ENCODE peak calls at places on chromosomes 7 and 10, in four cellular contexts. One of them, this sample, is unnamed.

GRCh38 chr7:151687523-151688235 is 168.0 kb upstream of the RHEB start:
- DNase-seq in uterus: peak
- DNase-seq in fibroblast of the aortic adventitia: peak
- DNase-seq in heart left ventricle: peak
- DNase-seq in this sample: no peak

GRCh38 chr7:158394936-158395335 is 192.7 kb downstream of the PTPRN2 start:
- DNase-seq in fibroblast of the aortic adventitia: no peak
- DNase-seq in uterus: peak
- DNase-seq in heart left ventricle: no peak
- DNase-seq in this sample: no peak

GRCh38 chr7:107169120-107170050 is 582 bp downstream of the HBP1 start:
- DNase-seq in uterus: peak
- DNase-seq in fibroblast of the aortic adventitia: peak
- DNase-seq in heart left ventricle: peak
- DNase-seq in this sample: peak

GRCh38 chr10:80504158-80504811 is 33.4 kb upstream of the SH2D4B start:
- DNase-seq in heart left ventricle: no peak
- DNase-seq in fibroblast of the aortic adventitia: no peak
- DNase-seq in uterus: no peak
- DNase-seq in this sample: no peak

GRCh38 chr10:4943821-4944220 is 19.4 kb upstream of the AKR1C1 start:
- DNase-seq in heart left ventricle: no peak
- DNase-seq in fibroblast of the aortic adventitia: peak
- DNase-seq in uterus: no peak
- DNase-seq in this sample: no peak

GRCh38 chr10:118725784-118726507 is 28.8 kb downstream of the CACUL1 start:
- DNase-seq in fibroblast of the aortic adventitia: peak
- DNase-seq in heart left ventricle: no peak
- DNase-seq in uterus: no peak
- DNase-seq in this sample: no peak

GRCh38 chr10:24910574-24910973 is 41.8 kb downstream of the PRTFDC1 start:
- DNase-seq in heart left ventricle: no peak
- DNase-seq in uterus: no peak
- DNase-seq in fibroblast of the aortic adventitia: no peak
- DNase-seq in this sample: no peak

GRCh38 chr10:125929613-125930012 is 33.2 kb downstream of the FANK1 start:
- DNase-seq in heart left ventricle: no peak
- DNase-seq in fibroblast of the aortic adventitia: no peak
- DNase-seq in uterus: no peak
- DNase-seq in this sample: no peak

GRCh38 chr10:124416733-124417132 is 2.0 kb downstream of the OAT start:
- DNase-seq in fibroblast of the aortic adventitia: peak
- DNase-seq in uterus: no peak
- DNase-seq in heart left ventricle: no peak
- DNase-seq in this sample: no peak

GRCh38 chr7:157769016-157769869 is 432.4 kb downstream of the DNAJB6 start:
- DNase-seq in uterus: no peak
- DNase-seq in fibroblast of the aortic adventitia: no peak
- DNase-seq in heart left ventricle: no peak
- DNase-seq in this sample: no peak

GRCh38 chr10:71604324-71605018 is 115.1 kb downstream of the C10orf105 start:
- DNase-seq in fibroblast of the aortic adventitia: no peak
- DNase-seq in uterus: no peak
- DNase-seq in heart left ventricle: no peak
- DNase-seq in this sample: no peak

GRCh38 chr7:73530800-73531199 is 8.7 kb upstream of the BAZ1B start:
- DNase-seq in uterus: no peak
- DNase-seq in heart left ventricle: no peak
- DNase-seq in fibroblast of the aortic adventitia: no peak
- DNase-seq in this sample: no peak

GRCh38 chr10:102327641-102328040 is 67.9 kb upstream of the NFKB2 start:
- DNase-seq in heart left ventricle: no peak
- DNase-seq in fibroblast of the aortic adventitia: no peak
- DNase-seq in uterus: no peak
- DNase-seq in this sample: no peak

GRCh38 chr7:100171087-100171681 is 2.8 kb upstream of the GAL3ST4 start:
- DNase-seq in heart left ventricle: no peak
- DNase-seq in uterus: no peak
- DNase-seq in fibroblast of the aortic adventitia: no peak
- DNase-seq in this sample: peak

GRCh38 chr10:133141963-133142350 is 18.1 kb upstream of the KNDC1 start:
- DNase-seq in heart left ventricle: no peak
- DNase-seq in fibroblast of the aortic adventitia: no peak
- DNase-seq in uterus: peak
- DNase-seq in this sample: no peak

GRCh38 chr7:40372031-40372430 is 237.2 kb downstream of the SUGCT start:
- DNase-seq in uterus: no peak
- DNase-seq in fibroblast of the aortic adventitia: no peak
- DNase-seq in heart left ventricle: no peak
- DNase-seq in this sample: no peak

GRCh38 chr10:89327803-89328441 is at the start of gene IFIT3:
- DNase-seq in fibroblast of the aortic adventitia: peak
- DNase-seq in uterus: peak
- DNase-seq in heart left ventricle: peak
- DNase-seq in this sample: peak

DNA sequence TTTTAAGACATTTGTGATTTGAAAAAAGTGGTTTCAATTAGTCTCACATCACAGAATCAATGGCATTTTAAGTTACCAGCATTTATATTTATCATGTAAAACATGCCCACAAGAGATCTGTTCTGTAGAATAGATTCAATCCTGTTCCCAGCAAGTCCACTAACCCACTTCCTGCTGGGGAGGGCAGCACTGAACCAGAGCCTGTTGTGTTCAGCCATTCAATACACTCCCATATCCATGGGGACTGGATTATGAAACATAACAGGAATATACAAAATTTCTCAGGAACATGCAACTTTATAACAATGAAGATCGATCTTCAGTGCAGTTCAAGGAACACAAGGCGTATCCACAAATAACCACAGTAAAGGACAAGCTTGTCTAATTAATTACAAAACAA is 24.4 kb upstream of the ANK3 start:
- DNase-seq in fibroblast of the aortic adventitia: peak
- DNase-seq in heart left ventricle: no peak
- DNase-seq in uterus: no peak
- DNase-seq in this sample: no peak
- TF ChIP-seq CTCF in fibroblast of the aortic adventitia: no peak
- TF ChIP-seq CTCF in heart left ventricle: no peak
- TF ChIP-seq CTCF in uterus: no peak
- TF ChIP-seq CTCF in this sample: no peak

GRCh38 chr10:70265032-70265689 is 18.6 kb downstream of the NPFFR1 start:
- DNase-seq in fibroblast of the aortic adventitia: no peak
- DNase-seq in heart left ventricle: no peak
- DNase-seq in uterus: no peak
- DNase-seq in this sample: peak
- TF ChIP-seq CTCF in fibroblast of the aortic adventitia: no peak
- TF ChIP-seq CTCF in heart left ventricle: no peak
- TF ChIP-seq CTCF in uterus: no peak
- TF ChIP-seq CTCF in this sample: peak

GRCh38 chr10:17801507-17801906 is 7.6 kb upstream of the MRC1 start:
- DNase-seq in uterus: no peak
- DNase-seq in fibroblast of the aortic adventitia: no peak
- DNase-seq in heart left ventricle: no peak
- DNase-seq in this sample: no peak
- TF ChIP-seq CTCF in uterus: no peak
- TF ChIP-seq CTCF in fibroblast of the aortic adventitia: no peak
- TF ChIP-seq CTCF in heart left ventricle: no peak
- TF ChIP-seq CTCF in this sample: no peak

GRCh38 chr7:28955723-28956607 is 2.2 kb downstream of the TRIL start:
- DNase-seq in fibroblast of the aortic adventitia: peak
- DNase-seq in uterus: peak
- DNase-seq in heart left ventricle: peak
- DNase-seq in this sample: peak
- TF ChIP-seq CTCF in fibroblast of the aortic adventitia: peak
- TF ChIP-seq CTCF in uterus: peak
- TF ChIP-seq CTCF in heart left ventricle: peak
- TF ChIP-seq CTCF in this sample: peak

DNA sequence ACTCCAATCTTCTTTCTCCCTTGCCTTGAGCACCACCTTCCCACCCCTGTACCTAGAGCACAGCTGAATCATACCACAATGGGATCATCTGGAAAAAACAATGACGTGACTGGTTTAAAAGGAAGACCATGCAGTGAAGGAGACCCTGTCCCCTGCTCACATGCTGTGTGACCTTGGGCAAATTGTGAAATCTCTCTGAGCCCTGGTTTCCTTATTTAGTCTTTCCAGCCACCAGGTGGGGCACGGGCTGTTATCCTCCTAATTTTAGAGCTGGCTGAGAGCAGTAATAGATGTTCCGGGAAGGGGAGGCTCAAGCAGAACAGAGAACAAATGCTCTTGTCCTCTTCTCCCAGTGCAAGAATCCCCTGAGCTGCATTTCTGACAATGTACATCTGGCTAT is 198.3 kb downstream of the RPS24 start:
- DNase-seq in uterus: no peak
- DNase-seq in heart left ventricle: no peak
- DNase-seq in fibroblast of the aortic adventitia: peak
- DNase-seq in this sample: no peak
- TF ChIP-seq CTCF in uterus: peak
- TF ChIP-seq CTCF in heart left ventricle: peak
- TF ChIP-seq CTCF in fibroblast of the aortic adventitia: peak
- TF ChIP-seq CTCF in this sample: no peak

GRCh38 chr10:95208702-95209391 is 14.8 kb downstream of the ACSM6 start:
- DNase-seq in heart left ventricle: no peak
- DNase-seq in uterus: no peak
- DNase-seq in fibroblast of the aortic adventitia: peak
- DNase-seq in this sample: no peak
- TF ChIP-seq CTCF in heart left ventricle: peak
- TF ChIP-seq CTCF in uterus: no peak
- TF ChIP-seq CTCF in fibroblast of the aortic adventitia: peak
- TF ChIP-seq CTCF in this sample: no peak